ENCODE peak calls at places on chromosomes 1 and 21, in five cellular contexts. I, X, D, L and Y are unnamed samples. For H3K27me3, the result is how much of the 10 kb centered on the place peaks cover.

GRCh38 chr1:241079018-241079417 is 278.0 kb downstream of the RGS7 start:
- DNase-seq in L (no peak), I (no peak), D (no peak), X (no peak), Y (no peak)

GRCh38 chr1:104979651-104980050 is 1230.0 kb downstream of the AMY1C start:
- DNase-seq in D (no peak), I (no peak), X (no peak), L (no peak), Y (no peak)

GRCh38 chr1:39462074-39462473 is 29.4 kb upstream of the BMP8A start:
- DNase-seq in I (no peak), L (no peak), X (peak), D (no peak), Y (no peak)

GRCh38 chr21:44853601-44854390 is 19.7 kb downstream of the PTTG1IP start:
- DNase-seq in D (no peak), I (no peak), L (no peak), X (no peak), Y (no peak)

GRCh38 chr1:210792250-210792649 is 341.7 kb downstream of the KCNH1 start:
- DNase-seq in L (no peak), D (no peak), I (no peak), X (peak), Y (no peak)

GRCh38 chr1:234730542-234731370 is 120.8 kb upstream of the IRF2BP2 start:
- DNase-seq in D (no peak), I (no peak), X (no peak), L (no peak), Y (no peak)

GRCh38 chr1:31926252-31926651 is 11.9 kb downstream of the PTP4A2 start:
- DNase-seq in L (no peak), I (no peak), X (no peak), D (no peak), Y (no peak)

GRCh38 chr1:219109424-219110018 is 64.2 kb upstream of the LYPLAL1 start:
- DNase-seq in D (no peak), L (no peak), X (no peak), I (no peak), Y (no peak)

GRCh38 chr1:1402081-1402900 is 3.2 kb upstream of the CCNL2 start:
- DNase-seq in X (peak), L (peak), D (no peak), I (peak), Y (peak)

GRCh38 chr1:185144233-185144632 is 12.5 kb downstream of the TRMT1L start:
- DNase-seq in D (no peak), X (peak), L (no peak), I (no peak), Y (no peak)

GRCh38 chr1:112507896-112508241 is 896 bp upstream of the WNT2B start:
- DNase-seq in D (no peak), I (no peak), X (peak), L (no peak), Y (peak)

GRCh38 chr1:96080925-96081324 is 640.7 kb upstream of the PTBP2 start:
- DNase-seq in X (no peak), I (no peak), D (no peak), L (no peak), Y (no peak)

GRCh38 chr1:81799939-81800740 is 594 bp upstream of the ADGRL2 start:
- DNase-seq in D (peak), I (peak), L (peak), X (peak), Y (peak)

GRCh38 chr1:241639653-241640148 is 468 bp downstream of the CHML start:
- DNase-seq in X (peak), L (peak), D (peak), I (peak), Y (peak)

GRCh38 chr1:232901255-232901654 is 49.2 kb upstream of the NTPCR start:
- DNase-seq in L (no peak), X (no peak), D (no peak), I (no peak), Y (no peak)
- H3K4me3 ChIP-seq in L (no peak), X (no peak), D (no peak), I (peak), Y (no peak)

GRCh38 chr1:46445773-46446256 is 43.8 kb upstream of the DMBX1 start:
- DNase-seq in L (no peak), I (no peak), D (no peak), X (no peak), Y (no peak)

GRCh38 chr1:46447499-46448108 is 42.0 kb upstream of the DMBX1 start:
- DNase-seq in L (no peak), D (no peak), I (no peak), X (no peak), Y (no peak)

GRCh38 chr1:46448109-46448911 is 41.3 kb upstream of the DMBX1 start:
- DNase-seq in I (peak), L (no peak), D (no peak), X (peak), Y (no peak)

GRCh38 chr1:46444466-46444865 is 45.2 kb upstream of the DMBX1 start:
- DNase-seq in D (no peak), L (no peak), X (no peak), I (no peak), Y (no peak)

DNA sequence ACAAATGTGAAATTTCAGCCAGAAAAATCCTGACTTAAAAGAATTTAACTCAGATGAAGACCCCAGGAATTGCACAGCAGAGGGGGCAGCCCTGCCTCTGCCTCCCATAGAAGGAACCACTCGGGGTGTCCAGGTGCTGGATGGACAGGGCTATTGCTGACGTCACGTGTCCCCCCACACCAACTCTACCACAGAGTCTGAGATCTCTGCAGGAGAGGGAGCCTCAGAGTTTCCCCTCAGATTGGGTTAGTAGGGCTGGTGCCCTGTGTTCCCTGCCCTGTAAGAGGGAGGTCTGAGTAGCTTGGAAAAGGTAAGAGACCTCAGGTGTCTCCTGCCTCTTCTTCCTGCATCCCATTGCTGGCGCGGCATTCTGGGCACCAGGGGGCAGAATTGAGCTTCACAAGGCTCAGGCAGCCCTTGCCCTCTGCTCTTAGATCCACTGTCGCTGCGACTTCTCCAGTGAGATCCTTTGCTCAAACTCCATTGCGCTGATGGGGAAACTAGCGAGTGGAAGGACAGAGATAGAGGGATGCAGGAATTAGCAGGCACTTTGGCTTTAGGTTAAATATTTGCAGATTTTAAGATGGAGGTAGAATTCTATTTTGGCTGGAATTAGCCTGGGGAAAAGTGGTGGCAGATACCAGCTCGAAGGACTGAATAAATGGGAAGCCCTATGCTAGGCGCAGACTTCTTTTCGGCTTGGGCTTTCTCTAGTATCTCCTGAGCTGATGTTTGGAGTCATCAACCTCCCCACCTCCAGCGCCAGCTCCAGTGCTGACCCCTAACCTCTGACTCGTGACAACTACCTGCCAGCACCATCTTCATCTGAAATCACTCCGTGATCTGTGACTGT is 42.8 kb upstream of the DMBX1 start:
- DNase-seq in D (peak), L (peak), I (peak), X (peak), Y (peak)
- H3K27me3 ChIP-seq in D (under half), L (under half), I (under half), X (half or more), Y (under half)

GRCh38 chr1:32984090-32984828 is 19.6 kb upstream of the RNF19B start:
- DNase-seq in L (no peak), D (no peak), X (no peak), I (no peak), Y (no peak)

GRCh38 chr1:32978854-32979253 is 14.2 kb upstream of the RNF19B start:
- DNase-seq in I (no peak), D (no peak), L (no peak), X (no peak), Y (no peak)

GRCh38 chr1:32983039-32983438 is 18.4 kb upstream of the RNF19B start:
- DNase-seq in I (no peak), D (no peak), L (no peak), X (no peak), Y (no peak)

GRCh38 chr1:32980080-32980479 is 15.5 kb upstream of the RNF19B start:
- DNase-seq in L (no peak), I (no peak), D (no peak), X (no peak), Y (no peak)

GRCh38 chr1:32981003-32981909 is 16.6 kb upstream of the RNF19B start:
- DNase-seq in D (peak), L (peak), X (peak), I (no peak), Y (peak)
- H3K4me3 ChIP-seq in D (no peak), L (no peak), X (no peak), I (no peak), Y (no peak)

GRCh38 chr1:201891451-201892045 is 2.9 kb downstream of the SHISA4 start:
- DNase-seq in D (no peak), X (no peak), I (no peak), L (no peak), Y (no peak)
- H3K27me3 ChIP-seq in D (under half), X (under half), I (under half), L (under half), Y (under half)

DNA sequence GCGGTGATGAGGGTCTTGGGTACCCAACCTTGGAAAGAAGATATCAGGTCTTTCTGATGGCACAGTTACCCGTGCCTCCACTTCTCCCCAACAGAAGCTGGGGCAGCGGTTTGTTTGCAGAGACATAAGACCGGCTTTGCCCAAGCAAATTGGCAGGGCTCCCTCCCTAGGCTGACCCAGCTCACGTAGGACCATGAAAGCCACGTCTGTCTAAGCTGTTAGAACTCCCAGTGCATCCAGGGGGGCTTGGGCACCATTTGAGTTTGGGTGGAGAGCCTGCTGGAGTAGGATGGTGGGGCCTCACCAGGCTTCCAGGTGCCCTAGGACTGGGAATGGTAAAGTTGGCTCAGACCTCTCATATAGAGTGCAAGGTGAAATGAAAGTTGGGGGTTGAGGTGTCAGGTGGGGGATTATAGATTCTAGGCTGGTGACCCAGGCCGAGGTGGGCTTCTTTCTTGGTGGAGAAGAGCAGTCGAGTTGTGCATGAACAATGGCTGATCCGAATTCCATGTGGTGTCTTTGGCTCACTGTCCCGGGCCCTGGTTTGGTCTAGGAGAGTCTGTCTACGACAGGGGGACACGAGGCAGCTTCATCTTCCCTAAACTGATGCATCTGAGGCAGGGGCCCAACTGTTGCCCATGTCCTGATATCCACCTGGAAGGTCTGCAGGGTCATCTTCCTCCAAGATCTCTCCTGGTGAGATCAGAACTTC is 3.4 kb downstream of the POU3F1 start:
- DNase-seq in L (no peak), I (no peak), D (no peak), X (no peak), Y (no peak)
- H3K4me3 ChIP-seq in L (peak), I (no peak), D (no peak), X (no peak), Y (no peak)

DNA sequence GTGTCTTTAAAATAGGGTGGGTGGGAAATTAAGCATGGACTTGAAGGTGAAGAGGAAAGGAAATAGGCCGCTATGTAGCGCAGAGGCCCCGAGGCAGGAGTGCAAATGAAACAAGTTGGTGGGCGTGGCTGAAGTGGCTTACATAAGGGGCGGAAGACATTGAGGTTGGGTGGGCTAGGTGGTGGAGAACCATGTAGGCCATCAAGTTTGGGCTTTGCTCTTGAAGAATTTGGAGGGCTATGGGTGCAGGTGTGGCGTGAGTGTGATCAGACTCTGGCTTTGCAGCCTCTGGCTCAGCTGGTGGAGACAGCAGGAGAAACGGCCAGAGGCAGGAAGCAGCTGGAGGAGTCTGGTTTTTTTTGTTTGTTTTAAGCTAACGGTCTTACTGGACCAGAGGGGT is 6.7 kb downstream of the SLFNL1 start:
- DNase-seq in X (no peak), L (no peak), D (no peak), I (no peak), Y (no peak)
- H3K27me3 ChIP-seq in X (under half), L (under half), D (under half), I (under half), Y (under half)

DNA sequence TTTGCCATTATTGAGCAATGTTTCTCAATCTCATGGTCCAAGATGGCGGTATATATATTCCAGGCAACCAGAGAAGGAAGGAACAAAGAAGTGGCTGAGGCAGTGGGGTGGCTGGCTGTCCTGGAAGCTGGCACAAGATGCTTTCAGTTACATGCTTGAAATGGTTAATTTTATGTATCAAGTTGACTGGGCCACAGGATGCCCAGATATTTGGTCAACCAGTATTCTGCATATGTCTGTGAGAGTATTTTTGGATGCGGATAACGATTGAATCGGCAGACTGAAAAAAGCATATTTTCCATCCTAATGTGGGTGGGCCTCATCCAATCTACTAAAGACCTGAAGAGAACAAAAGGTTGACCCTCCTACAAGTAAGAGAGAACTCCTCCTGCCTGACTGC is 55.2 kb downstream of the MAP3K7CL start:
- DNase-seq in D (no peak), L (no peak), I (no peak), X (no peak), Y (no peak)
- H3K4me3 ChIP-seq in D (no peak), L (no peak), I (no peak), X (peak), Y (no peak)